ENCODE peak calls at places on chromosomes 16 and 17, in five cellular contexts. R, U, A, Z and M are unnamed samples.

GRCh38 chr17:42077770-42078169 is 20.5 kb downstream of the ZNF385C start:
- DNase-seq in A (no peak), U (no peak), R (no peak), Z (no peak), M (no peak)

GRCh38 chr16:75236736-75237397 is 14.6 kb downstream of the BCAR1 start:
- DNase-seq in Z (no peak), R (no peak), U (no peak), A (no peak), M (no peak)

GRCh38 chr17:6452471-6453266 is 8.4 kb downstream of the PIMREG start:
- DNase-seq in A (no peak), Z (no peak), R (no peak), U (no peak), M (no peak)

GRCh38 chr16:64269756-64270155 is 852.1 kb downstream of the CDH11 start:
- DNase-seq in R (no peak), Z (no peak), U (no peak), A (no peak), M (no peak)

GRCh38 chr16:67268136-67268579 is 11.2 kb upstream of the PLEKHG4 start:
- DNase-seq in A (peak), Z (no peak), R (no peak), U (no peak), M (no peak)

GRCh38 chr16:87680272-87680644 is 78.0 kb downstream of the JPH3 start:
- DNase-seq in R (no peak), U (no peak), A (no peak), Z (no peak), M (no peak)

GRCh38 chr16:30005341-30006094 is 5.3 kb downstream of the DOC2A start:
- DNase-seq in Z (peak), R (peak), A (no peak), U (no peak), M (no peak)

GRCh38 chr17:41404024-41404651 is 6.7 kb upstream of the KRT31 start:
- DNase-seq in A (peak), U (no peak), Z (peak), R (no peak), M (no peak)

GRCh38 chr17:62058611-62059010 is 6.5 kb downstream of the MED13 start:
- DNase-seq in Z (no peak), R (no peak), U (no peak), A (no peak), M (no peak)

GRCh38 chr17:40122944-40123810 is 1.4 kb downstream of the MSL1 start:
- DNase-seq in U (peak), Z (peak), A (peak), R (peak), M (peak)

GRCh38 chr16:66717112-66717675 is 20.7 kb upstream of the CMTM4 start:
- DNase-seq in A (peak), R (peak), Z (peak), U (peak), M (no peak)